ENCODE peak calls at places on chromosomes 3 and 15, in six cellular contexts. B is GM04504, Q is NCI-H1417, K is endothelial cell, X is transverse colon, E is AG09309. H is an unnamed sample.

GRCh38 chr3:38521391-38521987 is 25.3 kb downstream of the EXOG start:
- DNase-seq in X (peak; percentile 68), Q (peak; percentile 83), K (peak; percentile 67), B (peak; percentile 24), E (peak; percentile 32), H (no peak)

GRCh38 chr3:47469616-47470015 is 6.1 kb downstream of the SCAP start:
- DNase-seq in E (peak; percentile 18), B (peak; percentile 5), Q (no peak), X (peak; percentile 17), K (no peak), H (no peak)

GRCh38 chr3:164208846-164209245 is 869.5 kb downstream of the SI start:
- DNase-seq in B (no peak), X (no peak), Q (no peak), K (peak; percentile 15), E (no peak), H (no peak)

GRCh38 chr15:68289057-68289456 is 11.5 kb downstream of the FEM1B start:
- DNase-seq in K (no peak), E (no peak), Q (no peak), X (no peak), B (no peak), H (no peak)

GRCh38 chr3:156172536-156172935 is 52.2 kb downstream of the KCNAB1 start:
- DNase-seq in Q (no peak), X (no peak), K (no peak), E (no peak), B (no peak), H (no peak)

GRCh38 chr3:177284383-177284881 is 87.2 kb upstream of the TBL1XR1 start:
- DNase-seq in K (no peak), Q (no peak), E (no peak), B (no peak), X (peak; percentile 59), H (peak; percentile 82)

GRCh38 chr3:145357453-145357852 is 803.5 kb downstream of the PLOD2 start:
- DNase-seq in E (no peak), Q (no peak), B (no peak), X (no peak), K (no peak), H (no peak)

GRCh38 chr15:98876461-98877369 is 130.9 kb downstream of the PGPEP1L start:
- DNase-seq in B (no peak), Q (no peak), E (no peak), K (no peak), X (no peak), H (no peak)

GRCh38 chr3:32593903-32594525 is 23.4 kb upstream of the DYNC1LI1 start:
- DNase-seq in E (peak; percentile 14), B (no peak), Q (no peak), K (no peak), X (no peak), H (no peak)

GRCh38 chr3:12557472-12558105 is 702 bp downstream of the MKRN2 start:
- DNase-seq in X (no peak), Q (no peak), E (no peak), K (no peak), B (no peak), H (no peak)

GRCh38 chr3:52848617-52849016 is 13.8 kb upstream of the MUSTN1 start:
- DNase-seq in B (peak; percentile 51), E (peak; percentile 39), X (no peak), Q (no peak), K (no peak), H (no peak)

GRCh38 chr3:129162729-129163579 is 2.1 kb upstream of the ISY1 start:
- DNase-seq in B (no peak), Q (peak; percentile 47), X (no peak), E (no peak), K (no peak), H (no peak)

GRCh38 chr3:148042663-148043445 is 633.7 kb downstream of the ZIC1 start:
- DNase-seq in K (no peak), X (no peak), E (no peak), B (peak; percentile 66), Q (peak; percentile 21), H (no peak)

GRCh38 chr3:144921710-144922109 is 950.1 kb downstream of the DIPK2A start:
- DNase-seq in K (no peak), B (no peak), Q (no peak), E (no peak), X (no peak), H (no peak)

GRCh38 chr15:76433798-76434400 is 97.3 kb downstream of the ISL2 start:
- DNase-seq in X (no peak), B (peak; percentile 11), Q (no peak), K (no peak), E (peak; percentile 8), H (no peak)

GRCh38 chr3:65953301-65953812 is 85.4 kb downstream of the MAGI1 start:
- DNase-seq in Q (peak; percentile 95), E (no peak), B (no peak), X (peak; percentile 86), K (no peak), H (no peak)

GRCh38 chr15:27868828-27869404 is 230.2 kb downstream of the OCA2 start:
- DNase-seq in Q (no peak), E (no peak), X (no peak), K (no peak), B (no peak), H (no peak)

GRCh38 chr15:24784506-24784905 is 108.9 kb downstream of the NPAP1 start:
- DNase-seq in Q (no peak), E (no peak), K (no peak), X (no peak), B (no peak), H (no peak)

GRCh38 chr3:120449701-120450216 is 1.0 kb downstream of the FSTL1 start:
- DNase-seq in K (no peak), B (no peak), E (peak; percentile 68), X (no peak), Q (no peak), H (no peak)

H was measured in suprapubic skin.